ENCODE peak calls at places on chromosomes 4 and X, in four cellular contexts. P is NCI-H1417, W is amygdala, C is GM23248. T is an unnamed sample.

GRCh38 chr4:185117300-185117934 is 25.6 kb upstream of the SLC25A4 start:
- DNase-seq in P (no peak), W (no peak), C (no peak), T (no peak)

GRCh38 chrX:71992711-71993110 is 82.1 kb downstream of the NHSL2 start:
- DNase-seq in P (no peak), W (no peak), C (no peak), T (no peak)

GRCh38 chrX:14529288-14529989 is at the start of gene GLRA2:
- DNase-seq in P (peak; percentile 65), W (peak; percentile 0), C (peak; percentile 48), T (peak; percentile 30)

GRCh38 chr4:40143926-40144508 is 52.8 kb upstream of the RHOH start:
- DNase-seq in P (no peak), W (no peak), C (no peak), T (no peak)

GRCh38 chr4:8701101-8702019 is 108.8 kb downstream of the CPZ start:
- DNase-seq in P (no peak), W (no peak), C (no peak), T (no peak)

GRCh38 chrX:130895299-130895698 is 7.7 kb downstream of the ENOX2 start:
- DNase-seq in P (no peak), W (no peak), C (peak; percentile 50), T (no peak)

GRCh38 chrX:49155900-49156837 is 6.4 kb upstream of the MAGIX start:
- DNase-seq in P (peak; percentile 90), W (peak; percentile 61), C (peak; percentile 95), T (peak; percentile 87)

GRCh38 chr4:26741491-26741871 is 119.2 kb upstream of the STIM2 start:
- DNase-seq in P (no peak), W (no peak), C (peak; percentile 5), T (no peak)

GRCh38 chr4:154720618-154721267 is 23.1 kb upstream of the LRAT start:
- DNase-seq in P (no peak), W (no peak), C (no peak), T (no peak)

GRCh38 chrX:135435139-135435922 is 13.6 kb downstream of the SMIM10L2A start:
- DNase-seq in P (no peak), W (no peak), C (no peak), T (no peak)

GRCh38 chr4:158873795-158874359 is 105.1 kb downstream of the FNIP2 start:
- DNase-seq in P (no peak), W (no peak), C (peak; percentile 87), T (peak; percentile 2)

GRCh38 chr4:6986067-6986780 is 56.9 kb upstream of the TADA2B start:
- DNase-seq in P (peak; percentile 82), W (no peak), C (peak; percentile 74), T (peak; percentile 12)

GRCh38 chrX:31421441-31421840 is 349.6 kb upstream of the FTHL17 start:
- DNase-seq in P (no peak), W (no peak), C (no peak), T (no peak)

GRCh38 chrX:149495573-149496071 is 9.5 kb downstream of the IDS start:
- DNase-seq in P (no peak), W (no peak), C (peak; percentile 89), T (peak; percentile 49)

GRCh38 chr4:151691639-151692442 is 69.0 kb downstream of the GATB start:
- DNase-seq in P (no peak), W (no peak), C (no peak), T (no peak)

GRCh38 chr4:121705521-121705920 is 8.7 kb upstream of the ANXA5 start:
- DNase-seq in P (no peak), W (no peak), C (no peak), T (no peak)

GRCh38 chr4:10239982-10240654 is 123.5 kb upstream of the WDR1 start:
- DNase-seq in P (no peak), W (no peak), C (no peak), T (no peak)

GRCh38 chr4:27973056-27973455 is 1112.4 kb downstream of the STIM2 start:
- DNase-seq in P (no peak), W (no peak), C (no peak), T (no peak)

GRCh38 chrX:48665991-48666390 is 17.6 kb upstream of the WAS start:
- DNase-seq in P (no peak), W (no peak), C (peak; percentile 64), T (no peak)

GRCh38 chr4:15006416-15007024 is 4.2 kb downstream of the CPEB2 start:
- DNase-seq in P (peak; percentile 48), W (no peak), C (peak; percentile 42), T (no peak)

GRCh38 chrX:53055244-53055849 is 6.8 kb downstream of the GPR173 start:
- DNase-seq in P (no peak), W (no peak), C (no peak), T (no peak)

GRCh38 chrX:136196691-136197155 is 49.4 kb downstream of the FHL1 start:
- DNase-seq in P (no peak), W (no peak), C (no peak), T (no peak)

GRCh38 chr4:138612428-138612827 is 370.3 kb upstream of the SLC7A11 start:
- DNase-seq in P (no peak), W (no peak), C (no peak), T (no peak)

GRCh38 chr4:102959503-102959902 is 60.0 kb downstream of the SLC9B1 start:
- DNase-seq in P (no peak), W (no peak), C (no peak), T (no peak)

GRCh38 chr4:6338175-6338950 is 68.7 kb downstream of the WFS1 start:
- DNase-seq in P (no peak), W (no peak), C (no peak), T (no peak)

GRCh38 chr4:71945791-71946190 is 86.0 kb upstream of the NPFFR2 start:
- DNase-seq in P (no peak), W (no peak), C (no peak), T (no peak)

T was measured in Calu3.